ENCODE peak calls at places on chromosomes 16 and 17, in five cellular contexts. L is dorsolateral prefrontal cortex, I is HT1080, U is brain pericyte, D is substantia nigra. T is an unnamed sample.

GRCh38 chr17:68248199-68248825 is 469 bp downstream of the AMZ2 start:
- DNase-seq in L (peak), I (no peak), U (peak), D (no peak), T (peak)

GRCh38 chr16:3175157-3176153 is 12.5 kb upstream of the OR1F1 start:
- DNase-seq in L (no peak), I (peak), U (no peak), D (no peak), T (peak)

GRCh38 chr16:883340-883739 is 82.8 kb upstream of the GNG13 start:
- DNase-seq in L (no peak), I (no peak), U (no peak), D (no peak), T (no peak)

GRCh38 chr16:19168173-19169080 is at the start of gene SYT17:
- DNase-seq in L (no peak), I (no peak), U (no peak), D (peak), T (peak)

GRCh38 chr17:44353656-44354331 is 8.7 kb downstream of the GRN start:
- DNase-seq in L (no peak), I (no peak), U (no peak), D (no peak), T (no peak)

GRCh38 chr17:77440571-77440981 is 299.8 kb downstream of the SEC14L1 start:
- DNase-seq in L (peak), I (no peak), U (no peak), D (no peak), T (no peak)

GRCh38 chr16:9824191-9824590 is 358.0 kb downstream of the GRIN2A start:
- DNase-seq in L (no peak), I (no peak), U (no peak), D (no peak), T (no peak)

GRCh38 chr16:49503242-49504022 is 129.8 kb downstream of the C16orf78 start:
- DNase-seq in L (no peak), I (no peak), U (no peak), D (no peak), T (no peak)

GRCh38 chr17:1060991-1061390 is 64.1 kb downstream of the TIMM22 start:
- DNase-seq in L (no peak), I (peak), U (peak), D (no peak), T (peak)

GRCh38 chr17:78351449-78352006 is 8.3 kb downstream of the SOCS3 start:
- DNase-seq in L (peak), I (no peak), U (peak), D (peak), T (peak)

GRCh38 chr17:73340093-73340596 is 28.3 kb upstream of the CDC42EP4 start:
- DNase-seq in L (no peak), I (peak), U (no peak), D (no peak), T (no peak)

GRCh38 chr16:4266372-4266771 is 6.5 kb downstream of the TFAP4 start:
- DNase-seq in L (no peak), I (peak), U (no peak), D (no peak), T (peak)

GRCh38 chr17:38428150-38428642 is at the start of gene ARHGAP23:
- DNase-seq in L (peak), I (peak), U (no peak), D (peak), T (peak)

GRCh38 chr16:88473666-88474534 is 20.8 kb downstream of the ZFPM1 start:
- DNase-seq in L (no peak), I (no peak), U (no peak), D (no peak), T (no peak)

GRCh38 chr17:79065105-79065670 is 9.4 kb upstream of the ENGASE start:
- DNase-seq in L (no peak), I (no peak), U (no peak), D (no peak), T (peak)

GRCh38 chr16:28309811-28310311 is 17.5 kb downstream of the SBK1 start:
- DNase-seq in L (no peak), I (no peak), U (no peak), D (no peak), T (no peak)

GRCh38 chr17:76122411-76123126 is 18.5 kb downstream of the FOXJ1 start:
- DNase-seq in L (no peak), I (no peak), U (no peak), D (no peak), T (no peak)

GRCh38 chr16:8892101-8892575 is 10.0 kb downstream of the LITAFD start:
- DNase-seq in L (no peak), I (no peak), U (no peak), D (no peak), T (no peak)

GRCh38 chr17:83068641-83069570 is 10.5 kb upstream of the METRNL start:
- DNase-seq in L (no peak), I (no peak), U (no peak), D (no peak), T (no peak)

GRCh38 chr16:30706046-30706445 is 7.1 kb downstream of the SRCAP start:
- DNase-seq in L (no peak), I (no peak), U (no peak), D (no peak), T (no peak)

GRCh38 chr16:2783581-2784375 is 3.6 kb downstream of the PRSS33 start:
- DNase-seq in L (no peak), I (no peak), U (no peak), D (no peak), T (no peak)

GRCh38 chr17:81578038-81578441 is 25.9 kb upstream of the FAAP100 start:
- DNase-seq in L (no peak), I (no peak), U (no peak), D (no peak), T (no peak)

GRCh38 chr16:3471518-3472176 is 23.6 kb downstream of the C16orf90 start:
- DNase-seq in L (no peak), I (no peak), U (no peak), D (no peak), T (no peak)

GRCh38 chr16:30185141-30185682 is 1.8 kb downstream of the CORO1A start:
- DNase-seq in L (no peak), I (no peak), U (no peak), D (no peak), T (no peak)

GRCh38 chr17:49845210-49845782 is 2.6 kb downstream of the TAC4 start:
- DNase-seq in L (peak), I (no peak), U (no peak), D (no peak), T (no peak)

GRCh38 chr16:83517398-83517797 is 290.4 kb upstream of the HSBP1 start:
- DNase-seq in L (no peak), I (peak), U (no peak), D (no peak), T (no peak)

GRCh38 chr17:60423865-60424264 is 1.6 kb downstream of the CHCT1 start:
- DNase-seq in L (no peak), I (no peak), U (no peak), D (no peak), T (no peak)

GRCh38 chr17:48636177-48637018 is 10.2 kb upstream of the HOXB9 start:
- DNase-seq in L (no peak), I (no peak), U (no peak), D (no peak), T (peak)

GRCh38 chr16:27769561-27770222 is 219.7 kb downstream of the KATNIP start:
- DNase-seq in L (no peak), I (peak), U (no peak), D (no peak), T (peak)

T was measured in NCI-H69.